ENCODE peak calls at places on chromosomes 6 and 20, in seven cellular contexts. V is NCI-H1105; S is neural crest cell; Q is CD8-positive, alpha-beta memory T cell; L is activated CD4-positive, alpha-beta T cell treated with anti-CD3 and anti-CD28 coated beads, Interleukin-2, amount 50 U/mL, for 48 hours; A is AG20443; U is uterus. Z is an unnamed sample.
A peak's percentile ranks its signal among the peaks of the same experiment; 100 is the strongest.

GRCh38 chr6:142833798-142834197 is 111.2 kb downstream of the HIVEP2 start:
- DNase-seq in V (no peak), S (no peak), Q (no peak), L (no peak), A (no peak), U (no peak), Z (no peak)

GRCh38 chr6:39934060-39934757 is at the start of gene MOCS1:
- DNase-seq in V (peak; percentile 56), S (peak; percentile 58), Q (peak; percentile 45), L (peak; percentile 52), A (peak; percentile 95), U (peak; percentile 80), Z (peak; percentile 91)

GRCh38 chr6:16851758-16852157 is 90.5 kb upstream of the ATXN1 start:
- DNase-seq in V (no peak), S (no peak), Q (no peak), L (no peak), A (no peak), U (no peak), Z (no peak)

GRCh38 chr6:164048840-164049239 is 634.3 kb downstream of the QKI start:
- DNase-seq in V (no peak), S (no peak), Q (no peak), L (no peak), A (no peak), U (no peak), Z (no peak)

GRCh38 chr20:5734559-5735137 is 15.6 kb upstream of the SHLD1 start:
- DNase-seq in V (no peak), S (no peak), Q (no peak), L (no peak), A (no peak), U (no peak), Z (no peak)

GRCh38 chr6:10101551-10102252 is 313.2 kb downstream of the TFAP2A start:
- DNase-seq in V (no peak), S (no peak), Q (no peak), L (no peak), A (no peak), U (no peak), Z (no peak)

GRCh38 chr6:148528292-148528691 is 185.7 kb downstream of the SASH1 start:
- DNase-seq in V (no peak), S (no peak), Q (no peak), L (no peak), A (no peak), U (no peak), Z (no peak)

GRCh38 chr6:2197177-2197671 is 48.2 kb downstream of the GMDS start:
- DNase-seq in V (no peak), S (no peak), Q (no peak), L (no peak), A (peak; percentile 15), U (no peak), Z (no peak)

GRCh38 chr20:57779401-57780003 is 69.7 kb upstream of the PMEPA1 start:
- DNase-seq in V (no peak), S (no peak), Q (no peak), L (no peak), A (no peak), U (no peak), Z (no peak)

GRCh38 chr20:31594558-31595379 is 10.3 kb upstream of the ID1 start:
- DNase-seq in V (no peak), S (no peak), Q (no peak), L (no peak), A (no peak), U (no peak), Z (no peak)

GRCh38 chr6:161029195-161029809 is 37.7 kb downstream of the MAP3K4 start:
- DNase-seq in V (no peak), S (no peak), Q (no peak), L (no peak), A (peak; percentile 70), U (no peak), Z (no peak)